ENCODE peak calls at places on chromosomes 12 and 14, in eight cellular contexts. One of them, this sample, is unnamed.
A peak's percentile ranks its signal among the peaks of the same experiment; 100 is the strongest.

GRCh38 chr14:24332094-24332983 is 2.5 kb downstream of the ADCY4 start:
- DNase-seq in AG09319: no peak
- DNase-seq in PC-3: peak; percentile 65
- DNase-seq in ascending aorta: peak; percentile 86
- DNase-seq in Peyer's patch: peak; percentile 88
- DNase-seq in OCI-LY7: peak; percentile 92
- DNase-seq in mesothelial cell of epicardium: no peak
- DNase-seq in GM12865: peak; percentile 91
- DNase-seq in this sample: peak; percentile 70

GRCh38 chr12:19779393-19780056 is 340.2 kb downstream of the AEBP2 start:
- DNase-seq in AG09319: no peak
- DNase-seq in PC-3: no peak
- DNase-seq in ascending aorta: peak; percentile 79
- DNase-seq in Peyer's patch: no peak
- DNase-seq in OCI-LY7: no peak
- DNase-seq in mesothelial cell of epicardium: no peak
- DNase-seq in GM12865: no peak
- DNase-seq in this sample: no peak

GRCh38 chr12:29208060-29208459 is 59.0 kb downstream of the FAR2 start:
- DNase-seq in AG09319: no peak
- DNase-seq in PC-3: no peak
- DNase-seq in ascending aorta: no peak
- DNase-seq in Peyer's patch: no peak
- DNase-seq in OCI-LY7: no peak
- DNase-seq in mesothelial cell of epicardium: no peak
- DNase-seq in GM12865: peak; percentile 3
- DNase-seq in this sample: no peak

GRCh38 chr12:76714861-76715260 is 49.1 kb upstream of the ZDHHC17 start:
- DNase-seq in AG09319: no peak
- DNase-seq in PC-3: no peak
- DNase-seq in ascending aorta: no peak
- DNase-seq in Peyer's patch: no peak
- DNase-seq in OCI-LY7: no peak
- DNase-seq in mesothelial cell of epicardium: no peak
- DNase-seq in GM12865: no peak
- DNase-seq in this sample: no peak

GRCh38 chr14:60561845-60562746 is 53.1 kb downstream of the SIX6 start:
- DNase-seq in AG09319: no peak
- DNase-seq in PC-3: peak; percentile 94
- DNase-seq in ascending aorta: peak; percentile 78
- DNase-seq in Peyer's patch: no peak
- DNase-seq in OCI-LY7: peak; percentile 90
- DNase-seq in mesothelial cell of epicardium: no peak
- DNase-seq in GM12865: peak; percentile 81
- DNase-seq in this sample: no peak

GRCh38 chr12:45991289-45992249 is 1.2 kb upstream of the SCAF11 start:
- DNase-seq in AG09319: no peak
- DNase-seq in PC-3: peak; percentile 72
- DNase-seq in ascending aorta: peak; percentile 89
- DNase-seq in Peyer's patch: peak; percentile 74
- DNase-seq in OCI-LY7: peak; percentile 86
- DNase-seq in mesothelial cell of epicardium: peak; percentile 42
- DNase-seq in GM12865: peak; percentile 89
- DNase-seq in this sample: peak; percentile 64

GRCh38 chr12:538731-539539 is 79.2 kb downstream of the B4GALNT3 start:
- DNase-seq in AG09319: no peak
- DNase-seq in PC-3: peak; percentile 69
- DNase-seq in ascending aorta: no peak
- DNase-seq in Peyer's patch: no peak
- DNase-seq in OCI-LY7: no peak
- DNase-seq in mesothelial cell of epicardium: no peak
- DNase-seq in GM12865: no peak
- DNase-seq in this sample: no peak

GRCh38 chr14:91059576-91060471 is 617 bp downstream of the RPS6KA5 start:
- DNase-seq in AG09319: no peak
- DNase-seq in PC-3: peak; percentile 57
- DNase-seq in ascending aorta: peak; percentile 68
- DNase-seq in Peyer's patch: peak; percentile 68
- DNase-seq in OCI-LY7: peak; percentile 76
- DNase-seq in mesothelial cell of epicardium: peak; percentile 39
- DNase-seq in GM12865: peak; percentile 79
- DNase-seq in this sample: no peak

GRCh38 chr12:53325539-53326061 is 4.2 kb upstream of the AAAS start:
- DNase-seq in AG09319: no peak
- DNase-seq in PC-3: no peak
- DNase-seq in ascending aorta: peak; percentile 70
- DNase-seq in Peyer's patch: peak; percentile 34
- DNase-seq in OCI-LY7: peak; percentile 39
- DNase-seq in mesothelial cell of epicardium: no peak
- DNase-seq in GM12865: peak; percentile 18
- DNase-seq in this sample: peak; percentile 30

GRCh38 chr12:107349008-107349747 is 255.8 kb upstream of the CRY1 start:
- DNase-seq in AG09319: peak; percentile 11
- DNase-seq in PC-3: peak; percentile 99
- DNase-seq in ascending aorta: no peak
- DNase-seq in Peyer's patch: no peak
- DNase-seq in OCI-LY7: no peak
- DNase-seq in mesothelial cell of epicardium: no peak
- DNase-seq in GM12865: no peak
- DNase-seq in this sample: no peak

GRCh38 chr14:100263141-100263540 is 24.2 kb downstream of the YY1 start:
- DNase-seq in AG09319: no peak
- DNase-seq in PC-3: no peak
- DNase-seq in ascending aorta: no peak
- DNase-seq in Peyer's patch: no peak
- DNase-seq in OCI-LY7: no peak
- DNase-seq in mesothelial cell of epicardium: no peak
- DNase-seq in GM12865: no peak
- DNase-seq in this sample: no peak

GRCh38 chr12:127677537-127678131 is 589.3 kb upstream of the TMEM132C start:
- DNase-seq in AG09319: peak; percentile 60
- DNase-seq in PC-3: peak; percentile 97
- DNase-seq in ascending aorta: peak; percentile 84
- DNase-seq in Peyer's patch: no peak
- DNase-seq in OCI-LY7: peak; percentile 57
- DNase-seq in mesothelial cell of epicardium: peak; percentile 51
- DNase-seq in GM12865: peak; percentile 71
- DNase-seq in this sample: no peak

GRCh38 chr12:51341259-51342007 is 5.0 kb downstream of the CELA1 start:
- DNase-seq in AG09319: no peak
- DNase-seq in PC-3: peak; percentile 88
- DNase-seq in ascending aorta: peak; percentile 82
- DNase-seq in Peyer's patch: peak; percentile 74
- DNase-seq in OCI-LY7: peak; percentile 78
- DNase-seq in mesothelial cell of epicardium: no peak
- DNase-seq in GM12865: peak; percentile 80
- DNase-seq in this sample: peak; percentile 54

GRCh38 chr12:30420561-30420960 is 275.1 kb downstream of the IPO8 start:
- DNase-seq in AG09319: no peak
- DNase-seq in PC-3: peak; percentile 47
- DNase-seq in ascending aorta: no peak
- DNase-seq in Peyer's patch: no peak
- DNase-seq in OCI-LY7: no peak
- DNase-seq in mesothelial cell of epicardium: no peak
- DNase-seq in GM12865: no peak
- DNase-seq in this sample: no peak

GRCh38 chr12:24945822-24946221 is 3.1 kb downstream of the BCAT1 start:
- DNase-seq in AG09319: no peak
- DNase-seq in PC-3: no peak
- DNase-seq in ascending aorta: no peak
- DNase-seq in Peyer's patch: no peak
- DNase-seq in OCI-LY7: no peak
- DNase-seq in mesothelial cell of epicardium: no peak
- DNase-seq in GM12865: no peak
- DNase-seq in this sample: no peak

GRCh38 chr14:26598081-26598671 is 343 bp upstream of the NOVA1 start:
- DNase-seq in AG09319: peak; percentile 57
- DNase-seq in PC-3: peak; percentile 77
- DNase-seq in ascending aorta: peak; percentile 88
- DNase-seq in Peyer's patch: peak; percentile 16
- DNase-seq in OCI-LY7: no peak
- DNase-seq in mesothelial cell of epicardium: peak; percentile 59
- DNase-seq in GM12865: no peak
- DNase-seq in this sample: no peak

GRCh38 chr14:51310453-51311074 is 70.5 kb downstream of the TMX1 start:
- DNase-seq in AG09319: no peak
- DNase-seq in PC-3: no peak
- DNase-seq in ascending aorta: no peak
- DNase-seq in Peyer's patch: no peak
- DNase-seq in OCI-LY7: no peak
- DNase-seq in mesothelial cell of epicardium: no peak
- DNase-seq in GM12865: no peak
- DNase-seq in this sample: no peak

GRCh38 chr14:58362798-58363412 is 32.8 kb upstream of the TOMM20L start:
- DNase-seq in AG09319: no peak
- DNase-seq in PC-3: peak; percentile 85
- DNase-seq in ascending aorta: no peak
- DNase-seq in Peyer's patch: no peak
- DNase-seq in OCI-LY7: peak; percentile 56
- DNase-seq in mesothelial cell of epicardium: no peak
- DNase-seq in GM12865: peak; percentile 34
- DNase-seq in this sample: no peak

GRCh38 chr14:35159742-35160409 is 37.5 kb downstream of the PRORP start:
- DNase-seq in AG09319: peak; percentile 59
- DNase-seq in PC-3: peak; percentile 97
- DNase-seq in ascending aorta: no peak
- DNase-seq in Peyer's patch: no peak
- DNase-seq in OCI-LY7: no peak
- DNase-seq in mesothelial cell of epicardium: no peak
- DNase-seq in GM12865: peak; percentile 36
- DNase-seq in this sample: no peak

GRCh38 chr12:114045333-114045732 is 79.2 kb upstream of the RBM19 start:
- DNase-seq in AG09319: no peak
- DNase-seq in PC-3: no peak
- DNase-seq in ascending aorta: no peak
- DNase-seq in Peyer's patch: no peak
- DNase-seq in OCI-LY7: no peak
- DNase-seq in mesothelial cell of epicardium: no peak
- DNase-seq in GM12865: no peak
- DNase-seq in this sample: no peak

GRCh38 chr12:100445081-100445481 is 28.6 kb upstream of the NR1H4 start:
- DNase-seq in AG09319: no peak
- DNase-seq in PC-3: no peak
- DNase-seq in ascending aorta: no peak
- DNase-seq in Peyer's patch: no peak
- DNase-seq in OCI-LY7: no peak
- DNase-seq in mesothelial cell of epicardium: no peak
- DNase-seq in GM12865: no peak
- DNase-seq in this sample: no peak

GRCh38 chr12:4032906-4033628 is 159.9 kb upstream of the PARP11 start:
- DNase-seq in AG09319: no peak
- DNase-seq in PC-3: peak; percentile 48
- DNase-seq in ascending aorta: no peak
- DNase-seq in Peyer's patch: no peak
- DNase-seq in OCI-LY7: no peak
- DNase-seq in mesothelial cell of epicardium: no peak
- DNase-seq in GM12865: no peak
- DNase-seq in this sample: no peak

GRCh38 chr14:69680297-69680696 is 68.9 kb downstream of the SUSD6 start:
- DNase-seq in AG09319: no peak
- DNase-seq in PC-3: no peak
- DNase-seq in ascending aorta: no peak
- DNase-seq in Peyer's patch: no peak
- DNase-seq in OCI-LY7: no peak
- DNase-seq in mesothelial cell of epicardium: no peak
- DNase-seq in GM12865: no peak
- DNase-seq in this sample: no peak

GRCh38 chr14:95895720-95896119 is 19.1 kb downstream of the TUNAR start:
- DNase-seq in AG09319: no peak
- DNase-seq in PC-3: peak; percentile 22
- DNase-seq in ascending aorta: no peak
- DNase-seq in Peyer's patch: no peak
- DNase-seq in OCI-LY7: peak; percentile 77
- DNase-seq in mesothelial cell of epicardium: no peak
- DNase-seq in GM12865: peak; percentile 51
- DNase-seq in this sample: no peak
- TF ChIP-seq CTCF in AG09319: no peak
- TF ChIP-seq CTCF in PC-3: peak; percentile 52
- TF ChIP-seq CTCF in ascending aorta: no peak
- TF ChIP-seq CTCF in Peyer's patch: no peak
- TF ChIP-seq CTCF in OCI-LY7: peak; percentile 81
- TF ChIP-seq CTCF in mesothelial cell of epicardium: peak; percentile 47
- TF ChIP-seq CTCF in GM12865: peak; percentile 38
- TF ChIP-seq CTCF in this sample: no peak

GRCh38 chr14:22047105-22047504 is 373.5 kb upstream of the OR4E1 start:
- DNase-seq in AG09319: no peak
- DNase-seq in PC-3: peak; percentile 34
- DNase-seq in ascending aorta: no peak
- DNase-seq in Peyer's patch: no peak
- DNase-seq in OCI-LY7: peak; percentile 51
- DNase-seq in mesothelial cell of epicardium: no peak
- DNase-seq in GM12865: peak; percentile 55
- DNase-seq in this sample: no peak
- TF ChIP-seq CTCF in AG09319: no peak
- TF ChIP-seq CTCF in PC-3: peak; percentile 52
- TF ChIP-seq CTCF in ascending aorta: no peak
- TF ChIP-seq CTCF in Peyer's patch: peak; percentile 25
- TF ChIP-seq CTCF in OCI-LY7: peak; percentile 74
- TF ChIP-seq CTCF in mesothelial cell of epicardium: no peak
- TF ChIP-seq CTCF in GM12865: peak; percentile 37
- TF ChIP-seq CTCF in this sample: peak; percentile 38

GRCh38 chr12:15522574-15523187 is 200.4 kb downstream of the PTPRO start:
- DNase-seq in AG09319: no peak
- DNase-seq in PC-3: peak; percentile 67
- DNase-seq in ascending aorta: no peak
- DNase-seq in Peyer's patch: no peak
- DNase-seq in OCI-LY7: peak; percentile 62
- DNase-seq in mesothelial cell of epicardium: no peak
- DNase-seq in GM12865: peak; percentile 48
- DNase-seq in this sample: no peak
- TF ChIP-seq CTCF in AG09319: peak; percentile 59
- TF ChIP-seq CTCF in PC-3: peak; percentile 74
- TF ChIP-seq CTCF in ascending aorta: peak; percentile 64
- TF ChIP-seq CTCF in Peyer's patch: peak; percentile 69
- TF ChIP-seq CTCF in OCI-LY7: peak; percentile 86
- TF ChIP-seq CTCF in mesothelial cell of epicardium: peak; percentile 50
- TF ChIP-seq CTCF in GM12865: peak; percentile 45
- TF ChIP-seq CTCF in this sample: peak; percentile 5

DNA sequence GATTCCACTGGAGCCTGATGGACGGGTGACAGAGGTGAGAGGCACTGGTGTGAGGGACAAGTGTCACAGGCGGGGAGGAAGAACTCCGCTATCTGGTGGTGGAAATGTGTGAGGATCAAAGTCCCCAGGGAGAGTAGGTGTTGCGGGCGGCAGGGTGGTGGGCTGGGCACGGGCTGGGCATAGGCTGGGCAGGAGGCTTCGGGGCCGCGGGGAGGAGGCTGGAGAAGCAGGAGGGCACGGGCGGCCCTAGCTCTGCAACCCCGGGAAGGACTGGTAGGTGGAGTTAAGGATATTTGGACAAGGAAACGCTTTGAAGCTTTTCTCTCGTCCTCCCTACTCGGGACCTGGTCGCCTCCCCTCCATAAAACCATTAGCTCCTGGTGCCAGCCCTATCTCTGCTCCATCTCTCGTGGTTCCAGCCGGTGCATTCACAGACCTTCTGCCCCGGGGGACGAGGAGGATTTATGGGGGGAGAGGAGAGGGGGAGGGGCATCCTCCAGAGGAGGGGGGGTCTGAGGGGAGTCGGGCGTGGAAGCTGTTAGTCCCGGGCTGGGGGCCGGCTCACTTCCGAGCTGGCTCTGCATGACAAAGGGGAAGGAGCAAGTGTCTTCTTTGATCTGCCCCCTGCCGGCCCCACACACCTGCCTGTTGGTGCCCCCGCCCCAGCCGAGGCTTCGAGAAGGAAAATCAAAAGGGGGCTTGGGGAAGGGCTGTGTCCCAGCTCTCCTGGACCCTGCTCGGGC is 478 bp downstream of the WNT5B start:
- DNase-seq in AG09319: no peak
- DNase-seq in PC-3: no peak
- DNase-seq in ascending aorta: no peak
- DNase-seq in Peyer's patch: peak; percentile 23
- DNase-seq in OCI-LY7: peak; percentile 60
- DNase-seq in mesothelial cell of epicardium: no peak
- DNase-seq in GM12865: no peak
- DNase-seq in this sample: no peak
- TF ChIP-seq CTCF in AG09319: no peak
- TF ChIP-seq CTCF in PC-3: peak; percentile 13
- TF ChIP-seq CTCF in ascending aorta: peak; percentile 22
- TF ChIP-seq CTCF in Peyer's patch: no peak
- TF ChIP-seq CTCF in OCI-LY7: peak; percentile 44
- TF ChIP-seq CTCF in mesothelial cell of epicardium: peak; percentile 25
- TF ChIP-seq CTCF in GM12865: no peak
- TF ChIP-seq CTCF in this sample: no peak

This sample was measured in natural killer cell.